ENCODE peak calls at places on chromosomes 16 and 17, in eight cellular contexts. C, V, X, A, Y, P, F and E are unnamed samples.

GRCh38 chr17:32803544-32803943 is 73.4 kb downstream of the MYO1D start:
- DNase-seq in C (no peak), V (no peak), X (no peak), A (no peak), Y (no peak), P (peak), F (no peak), E (no peak)

GRCh38 chr17:17820046-17820445 is 16.7 kb downstream of the SREBF1 start:
- DNase-seq in C (no peak), V (no peak), X (no peak), A (no peak), Y (no peak), P (no peak), F (no peak), E (no peak)

GRCh38 chr16:49121636-49122035 is 160.0 kb downstream of the CBLN1 start:
- DNase-seq in C (no peak), V (no peak), X (no peak), A (no peak), Y (no peak), P (no peak), F (no peak), E (no peak)

GRCh38 chr16:27286446-27286845 is 17.9 kb upstream of the NSMCE1 start:
- DNase-seq in C (no peak), V (no peak), X (no peak), A (no peak), Y (no peak), P (peak), F (no peak), E (no peak)

GRCh38 chr16:86901483-86901882 is 323.1 kb downstream of the FOXL1 start:
- DNase-seq in C (no peak), V (no peak), X (no peak), A (no peak), Y (no peak), P (no peak), F (no peak), E (no peak)

GRCh38 chr16:55836158-55836611 is 3.3 kb upstream of the CES1 start:
- DNase-seq in C (no peak), V (no peak), X (no peak), A (no peak), Y (no peak), P (no peak), F (no peak), E (no peak)

GRCh38 chr16:58670177-58670576 is 14.4 kb downstream of the SLC38A7 start:
- DNase-seq in C (no peak), V (no peak), X (no peak), A (no peak), Y (no peak), P (no peak), F (no peak), E (no peak)

GRCh38 chr16:79845734-79846135 is 245.2 kb upstream of the MAF start:
- DNase-seq in C (no peak), V (no peak), X (no peak), A (no peak), Y (no peak), P (no peak), F (no peak), E (no peak)

GRCh38 chr16:66304151-66304550 is 62.3 kb upstream of the CDH5 start:
- DNase-seq in C (no peak), V (no peak), X (no peak), A (no peak), Y (no peak), P (no peak), F (peak), E (no peak)

GRCh38 chr16:3282747-3283524 is at the start of gene ZNF263:
- DNase-seq in C (peak), V (peak), X (peak), A (peak), Y (peak), P (peak), F (peak), E (peak)

GRCh38 chr16:11005611-11005975 is 61.2 kb downstream of the CLEC16A start:
- DNase-seq in C (no peak), V (no peak), X (no peak), A (no peak), Y (no peak), P (peak), F (no peak), E (no peak)

GRCh38 chr16:21626659-21627277 is 25.6 kb downstream of the IGSF6 start:
- DNase-seq in C (no peak), V (peak), X (no peak), A (no peak), Y (no peak), P (peak), F (no peak), E (no peak)

GRCh38 chr16:78689031-78689430 is 589.6 kb downstream of the WWOX start:
- DNase-seq in C (no peak), V (no peak), X (no peak), A (no peak), Y (no peak), P (no peak), F (no peak), E (no peak)

GRCh38 chr17:8935194-8935593 is 30.3 kb downstream of the PIK3R5 start:
- DNase-seq in C (no peak), V (no peak), X (peak), A (no peak), Y (no peak), P (no peak), F (peak), E (no peak)

GRCh38 chr17:28944343-28944742 is 7.0 kb downstream of the PHF12 start:
- DNase-seq in C (no peak), V (no peak), X (no peak), A (no peak), Y (no peak), P (no peak), F (no peak), E (no peak)

GRCh38 chr17:32917842-32918241 is 10.1 kb upstream of the TMEM98 start:
- DNase-seq in C (no peak), V (no peak), X (no peak), A (no peak), Y (no peak), P (no peak), F (peak), E (no peak)

GRCh38 chr16:11350531-11351335 is 5.5 kb downstream of the RMI2 start:
- DNase-seq in C (no peak), V (no peak), X (no peak), A (no peak), Y (no peak), P (peak), F (no peak), E (no peak)

GRCh38 chr17:42051013-42051400 is 606 bp upstream of the C17orf113 start:
- DNase-seq in C (no peak), V (no peak), X (no peak), A (no peak), Y (no peak), P (no peak), F (no peak), E (no peak)

GRCh38 chr17:80509311-80509710 is 32.9 kb upstream of the NPTX1 start:
- DNase-seq in C (no peak), V (no peak), X (no peak), A (no peak), Y (no peak), P (no peak), F (no peak), E (no peak)

GRCh38 chr16:4272114-4272954 is 489 bp downstream of the TFAP4 start:
- DNase-seq in C (peak), V (peak), X (no peak), A (peak), Y (peak), P (peak), F (peak), E (peak)

GRCh38 chr16:1871974-1872635 is at the start of gene MEIOB:
- DNase-seq in C (no peak), V (no peak), X (peak), A (no peak), Y (no peak), P (no peak), F (peak), E (peak)

GRCh38 chr17:51461578-51462004 is 201.2 kb downstream of the UTP18 start:
- DNase-seq in C (peak), V (peak), X (peak), A (peak), Y (peak), P (peak), F (peak), E (peak)

GRCh38 chr17:66574123-66574522 is 260.8 kb upstream of the CACNG5 start:
- DNase-seq in C (no peak), V (no peak), X (no peak), A (no peak), Y (no peak), P (no peak), F (peak), E (no peak)

GRCh38 chr16:72224260-72224768 is 52.4 kb upstream of the PMFBP1 start:
- DNase-seq in C (no peak), V (no peak), X (no peak), A (no peak), Y (no peak), P (no peak), F (no peak), E (no peak)

GRCh38 chr16:82203198-82203597 is 33.2 kb upstream of the MPHOSPH6 start:
- DNase-seq in C (no peak), V (no peak), X (no peak), A (no peak), Y (no peak), P (no peak), F (no peak), E (no peak)

GRCh38 chr16:56683424-56684162 is 1.3 kb downstream of the MT1X start:
- DNase-seq in C (no peak), V (no peak), X (no peak), A (peak), Y (no peak), P (no peak), F (no peak), E (no peak)

GRCh38 chr17:32185875-32186274 is 43.6 kb downstream of the RHOT1 start:
- DNase-seq in C (no peak), V (no peak), X (no peak), A (no peak), Y (no peak), P (no peak), F (no peak), E (no peak)

GRCh38 chr16:81251871-81252270 is 13.4 kb downstream of the BCO1 start:
- DNase-seq in C (no peak), V (no peak), X (no peak), A (no peak), Y (no peak), P (peak), F (no peak), E (no peak)

GRCh38 chr16:3578610-3579551 is 1.7 kb upstream of the NLRC3 start:
- DNase-seq in C (no peak), V (peak), X (no peak), A (no peak), Y (peak), P (no peak), F (no peak), E (no peak)

GRCh38 chr17:39178516-39178915 is 12.6 kb upstream of the ARL5C start:
- DNase-seq in C (no peak), V (no peak), X (no peak), A (no peak), Y (no peak), P (peak), F (no peak), E (no peak)

GRCh38 chr16:11497329-11497805 is 89.4 kb downstream of the LITAF start:
- DNase-seq in C (peak), V (peak), X (no peak), A (peak), Y (no peak), P (peak), F (peak), E (peak)

GRCh38 chr16:71894229-71894920 is 956 bp upstream of the IST1 start:
- DNase-seq in C (peak), V (peak), X (peak), A (peak), Y (no peak), P (peak), F (peak), E (peak)

GRCh38 chr17:1168537-1169234 is 11.1 kb downstream of the ABR start:
- DNase-seq in C (no peak), V (no peak), X (no peak), A (peak), Y (no peak), P (no peak), F (no peak), E (no peak)

GRCh38 chr17:81932333-81932983 is 4.6 kb downstream of the PYCR1 start:
- DNase-seq in C (no peak), V (no peak), X (no peak), A (no peak), Y (no peak), P (no peak), F (no peak), E (no peak)